ENCODE peak calls at places on chromosomes 16 and 17, in six cellular contexts. K is left ventricle myocardium inferior, J is keratinocyte, X is endothelial cell of umbilical vein, R is heart left ventricle, U is heart right ventricle. S is an unnamed sample.
A peak's percentile ranks its signal among the peaks of the same experiment; 100 is the strongest.

GRCh38 chr16:66979011-66979717 is 9.2 kb upstream of the CES4A start:
- DNase-seq in J (no peak), K (peak; percentile 48), U (no peak), R (peak; percentile 61), X (no peak), S (no peak)

GRCh38 chr16:86572041-86572521 is 5.5 kb downstream of the FOXC2 start:
- DNase-seq in K (no peak), J (no peak), U (no peak), X (peak; percentile 58), R (no peak), S (no peak)

GRCh38 chr16:48231675-48232214 is 12.4 kb upstream of the LONP2 start:
- DNase-seq in X (peak; percentile 53), U (no peak), J (no peak), K (peak; percentile 21), R (no peak), S (no peak)

GRCh38 chr17:48915459-48916282 is 7.5 kb downstream of the UBE2Z start:
- DNase-seq in K (no peak), J (peak; percentile 85), X (peak; percentile 47), R (no peak), U (no peak), S (peak; percentile 81)

GRCh38 chr17:79482719-79483118 is 128.1 kb downstream of the RBFOX3 start:
- DNase-seq in R (no peak), X (no peak), K (no peak), J (no peak), U (no peak), S (no peak)

GRCh38 chr17:49952912-49953497 is 16.0 kb upstream of the DLX4 start:
- DNase-seq in X (peak; percentile 87), K (no peak), U (no peak), J (no peak), R (no peak), S (no peak)

GRCh38 chr17:48735057-48735341 is 6.4 kb upstream of the HOXB13 start:
- DNase-seq in K (no peak), U (no peak), X (no peak), R (no peak), J (no peak), S (no peak)

GRCh38 chr17:2383628-2384167 is 17.2 kb downstream of the MNT start:
- DNase-seq in K (no peak), R (no peak), X (no peak), J (no peak), U (no peak), S (no peak)

GRCh38 chr17:42680331-42680808 is 1.3 kb downstream of the CCR10 start:
- DNase-seq in K (no peak), J (no peak), U (no peak), X (no peak), R (peak; percentile 48), S (no peak)

GRCh38 chr17:59371426-59372099 is 40.1 kb downstream of the YPEL2 start:
- DNase-seq in X (peak; percentile 33), U (peak; percentile 35), K (peak; percentile 53), R (peak; percentile 77), J (no peak), S (no peak)

GRCh38 chr16:89410794-89411309 is 79.5 kb downstream of the ANKRD11 start:
- DNase-seq in U (peak; percentile 43), X (peak; percentile 97), R (peak; percentile 62), K (peak; percentile 55), J (no peak), S (no peak)

GRCh38 chr17:59751955-59752413 is 44.5 kb downstream of the VMP1 start:
- DNase-seq in J (no peak), K (no peak), X (no peak), R (no peak), U (no peak), S (no peak)

GRCh38 chr16:4064950-4065352 is 51.3 kb downstream of the ADCY9 start:
- DNase-seq in X (no peak), J (no peak), K (no peak), U (no peak), R (no peak), S (no peak)

GRCh38 chr16:74521691-74522090 is 85.2 kb downstream of the GLG1 start:
- DNase-seq in X (no peak), J (no peak), U (no peak), R (peak; percentile 51), K (no peak), S (peak; percentile 40)

GRCh38 chr17:30113213-30113612 is 3.4 kb upstream of the NSRP1 start:
- DNase-seq in R (no peak), U (no peak), X (no peak), K (no peak), J (no peak), S (no peak)

GRCh38 chr16:57372372-57373116 is at the start of gene CX3CL1:
- DNase-seq in K (peak; percentile 60), X (peak; percentile 55), J (no peak), R (no peak), U (peak; percentile 64), S (no peak)

DNA sequence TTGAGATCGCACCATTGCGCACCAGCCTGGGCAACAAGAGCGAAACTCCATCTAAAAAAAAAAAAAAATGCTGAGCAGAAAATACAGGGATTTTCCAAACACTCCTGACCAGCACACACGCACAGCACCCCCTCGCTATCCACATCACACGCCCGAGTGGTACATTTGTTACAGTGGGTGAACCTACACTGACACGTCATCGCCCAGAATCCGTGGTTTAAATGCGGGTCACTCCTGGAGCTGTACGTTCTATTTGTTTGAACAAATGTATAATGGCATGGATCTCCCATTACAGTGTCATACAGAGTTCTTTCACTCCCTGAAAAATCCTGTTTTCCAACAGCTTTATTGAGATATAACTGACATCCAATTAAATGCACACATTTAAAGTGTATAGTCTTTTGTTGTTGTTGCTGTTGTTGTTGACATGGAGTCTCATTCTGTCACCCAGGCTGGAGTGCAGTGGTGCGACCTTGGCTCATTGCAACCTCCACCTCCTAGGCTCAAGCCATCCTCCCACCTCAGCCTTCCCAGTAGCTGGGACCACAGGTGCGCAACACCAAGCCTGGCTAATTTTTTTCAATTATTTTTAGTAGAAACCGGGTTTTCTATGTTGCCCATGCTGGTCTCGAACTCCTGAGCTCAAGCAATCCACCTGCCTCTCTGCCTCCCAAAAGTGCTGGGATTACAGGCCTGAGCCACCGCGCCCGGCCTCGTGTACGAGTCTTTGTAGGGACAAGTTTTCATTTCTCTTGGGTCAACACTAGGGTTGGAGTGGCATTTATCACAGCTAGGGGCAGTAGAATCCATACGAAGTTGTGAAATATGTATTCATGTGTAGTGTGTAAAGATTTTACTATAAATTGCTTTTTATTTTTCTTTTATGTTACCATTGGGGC is 4.4 kb upstream of the CARHSP1 start:
- DNase-seq in J (no peak), R (no peak), U (no peak), K (no peak), X (no peak), S (no peak)
- TF ChIP-seq CTCF in J (no peak), R (no peak), U (no peak), K (no peak), X (peak; percentile 8), S (no peak)

GRCh38 chr17:11641521-11642275 is 43.4 kb downstream of the DNAH9 start:
- DNase-seq in U (no peak), R (no peak), K (no peak), X (no peak), J (no peak), S (no peak)
- H3K4me3 ChIP-seq in U (no peak overlapping the region), R (no peak overlapping the region), K (no peak overlapping the region), X (no peak overlapping the region), J (no peak overlapping the region), S (no peak overlapping the region)

GRCh38 chr17:7668482-7668881 is 17.8 kb downstream of the ATP1B2 start:
- DNase-seq in X (no peak), K (no peak), R (no peak), J (no peak), U (no peak), S (no peak)

GRCh38 chr17:7677388-7678067 is 9.8 kb downstream of the TP53 start:
- DNase-seq in U (no peak), R (no peak), X (no peak), J (no peak), K (no peak), S (no peak)

GRCh38 chr17:7676533-7676932 is 10.8 kb downstream of the TP53 start:
- DNase-seq in J (no peak), R (no peak), X (no peak), K (no peak), U (no peak), S (no peak)

GRCh38 chr17:7674934-7675333 is 12.4 kb downstream of the TP53 start:
- DNase-seq in J (no peak), K (no peak), R (no peak), U (no peak), X (no peak), S (no peak)

DNA sequence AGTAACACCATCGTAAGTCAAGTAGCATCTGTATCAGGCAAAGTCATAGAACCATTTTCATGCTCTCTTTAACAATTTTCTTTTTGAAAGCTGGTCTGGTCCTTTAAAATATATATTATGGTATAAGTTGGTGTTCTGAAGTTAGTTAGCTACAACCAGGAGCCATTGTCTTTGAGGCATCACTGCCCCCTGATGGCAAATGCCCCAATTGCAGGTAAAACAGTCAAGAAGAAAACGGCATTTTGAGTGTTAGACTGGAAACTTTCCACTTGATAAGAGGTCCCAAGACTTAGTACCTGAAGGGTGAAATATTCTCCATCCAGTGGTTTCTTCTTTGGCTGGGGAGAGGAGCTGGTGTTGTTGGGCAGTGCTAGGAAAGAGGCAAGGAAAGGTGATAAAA is 14.1 kb downstream of the TP53 start:
- DNase-seq in X (no peak), R (no peak), K (no peak), U (no peak), J (no peak), S (no peak)
- TF ChIP-seq CTCF in X (peak; percentile 25), R (peak; percentile 26), K (peak; percentile 28), U (no peak), J (peak; percentile 47), S (peak; percentile 53)

GRCh38 chr16:14284371-14284770 is 213.3 kb downstream of the MRTFB start:
- DNase-seq in K (no peak), U (no peak), R (no peak), J (no peak), X (no peak), S (no peak)
- H3K4me3 ChIP-seq in K (no peak overlapping the region), U (no peak overlapping the region), R (no peak overlapping the region), J (no peak overlapping the region), X (no peak overlapping the region), S (no peak overlapping the region)

S was measured in epithelial cell of proximal tubule.